ENCODE peak calls at places on chromosomes 5 and 9, in four cellular contexts. Q is psoas muscle, U is brain microvascular endothelial cell, L is AG09309. V is an unnamed sample.

GRCh38 chr5:129174447-129174846 is 79.9 kb downstream of the ISOC1 start:
- DNase-seq in L (no peak), Q (no peak), U (no peak), V (no peak)

GRCh38 chr9:447230-448025 is 232.8 kb downstream of the DOCK8 start:
- DNase-seq in L (no peak), U (no peak), Q (no peak), V (peak)

GRCh38 chr5:28164568-28164967 is 1126.2 kb upstream of the CDH9 start:
- DNase-seq in L (no peak), U (no peak), Q (no peak), V (no peak)

GRCh38 chr5:89241186-89241585 is 358.2 kb upstream of the MEF2C start:
- DNase-seq in L (peak), U (no peak), Q (no peak), V (no peak)

GRCh38 chr5:100430268-100430900 is 104.8 kb upstream of the FAM174A start:
- DNase-seq in Q (peak), L (no peak), U (peak), V (peak)

GRCh38 chr9:120561699-120562098 is 18.3 kb downstream of the CDK5RAP2 start:
- DNase-seq in Q (no peak), U (no peak), L (no peak), V (no peak)

GRCh38 chr5:172688735-172689572 is 47.9 kb downstream of the NEURL1B start:
- DNase-seq in U (no peak), L (no peak), Q (no peak), V (peak)

GRCh38 chr5:140690376-140690932 is 716 bp downstream of the HARS1 start:
- DNase-seq in Q (no peak), L (no peak), U (no peak), V (no peak)

GRCh38 chr5:176779537-176779936 is 30.8 kb upstream of the UNC5A start:
- DNase-seq in U (no peak), L (no peak), Q (no peak), V (no peak)

GRCh38 chr5:145341842-145342241 is 493.3 kb downstream of the PRELID2 start:
- DNase-seq in U (peak), Q (no peak), L (no peak), V (no peak)

GRCh38 chr5:175466700-175467318 is 11.6 kb upstream of the SFXN1 start:
- DNase-seq in L (no peak), U (no peak), Q (peak), V (no peak)

GRCh38 chr9:111803924-111804323 is 9.2 kb upstream of the SHOC1 start:
- DNase-seq in U (no peak), Q (no peak), L (no peak), V (peak)

GRCh38 chr5:178123987-178124925 is 6.6 kb upstream of the RMND5B start:
- DNase-seq in L (no peak), U (no peak), Q (no peak), V (no peak)

GRCh38 chr5:175735701-175736100 is 77.8 kb downstream of the HRH2 start:
- DNase-seq in U (no peak), Q (no peak), L (no peak), V (no peak)

GRCh38 chr9:104820336-104820735 is 56.4 kb downstream of the NIPSNAP3B start:
- DNase-seq in L (no peak), Q (no peak), U (no peak), V (no peak)

GRCh38 chr9:82132024-82132423 is 143.5 kb downstream of the SPATA31D1 start:
- DNase-seq in L (no peak), Q (no peak), U (no peak), V (no peak)

GRCh38 chr5:81854915-81855314 is 104.0 kb upstream of the SSBP2 start:
- DNase-seq in Q (no peak), L (no peak), U (no peak), V (no peak)

GRCh38 chr5:39148983-39149534 is 70.3 kb downstream of the FYB1 start:
- DNase-seq in Q (no peak), L (no peak), U (no peak), V (peak)

GRCh38 chr5:31781772-31782171 is 142.8 kb downstream of the PDZD2 start:
- DNase-seq in Q (no peak), L (no peak), U (no peak), V (no peak)

GRCh38 chr5:44945743-44946142 is 137.0 kb downstream of the MRPS30 start:
- DNase-seq in L (no peak), Q (no peak), U (no peak), V (no peak)

GRCh38 chr5:126542441-126542840 is 52.6 kb downstream of the ALDH7A1 start:
- DNase-seq in L (no peak), Q (no peak), U (no peak), V (no peak)

GRCh38 chr5:3102531-3102930 is 351.1 kb upstream of the IRX2 start:
- DNase-seq in L (no peak), U (no peak), Q (no peak), V (no peak)

GRCh38 chr5:74464512-74465209 is 175.9 kb downstream of the ENC1 start:
- DNase-seq in Q (no peak), L (peak), U (no peak), V (no peak)

GRCh38 chr5:89397096-89397495 is 514.1 kb upstream of the MEF2C start:
- DNase-seq in U (no peak), L (no peak), Q (no peak), V (no peak)

GRCh38 chr5:159303286-159303685 is 27.0 kb downstream of the IL12B start:
- DNase-seq in L (no peak), Q (no peak), U (no peak), V (no peak)

DNA sequence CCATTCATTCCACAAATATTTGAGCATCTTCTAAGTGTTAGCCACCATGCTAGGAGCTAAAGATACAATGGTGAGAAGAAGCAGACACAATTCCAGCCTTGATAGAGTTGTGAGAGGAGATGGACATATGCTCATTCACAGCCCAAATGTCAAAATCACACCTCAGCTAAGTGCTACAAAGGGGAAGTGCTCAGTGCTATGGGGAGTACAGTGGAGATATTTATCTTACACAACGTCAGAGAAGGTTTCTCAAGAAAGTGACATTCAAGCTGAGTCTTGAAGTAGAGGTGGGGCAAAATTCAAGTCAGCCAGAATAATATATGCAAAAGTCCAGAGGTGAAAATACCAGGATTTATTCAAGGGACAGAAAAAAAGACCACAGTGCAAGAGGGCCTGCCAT is 327.9 kb upstream of the PIK3R1 start:
- DNase-seq in Q (no peak), L (no peak), U (no peak), V (no peak)
- TF ChIP-seq CTCF in Q (no peak), L (no peak), U (no peak), V (no peak)

GRCh38 chr9:76373173-76373771 is 21.0 kb downstream of the RFK start:
- DNase-seq in L (no peak), U (peak), Q (peak), V (no peak)
- TF ChIP-seq CTCF in L (no peak), U (no peak), Q (no peak), V (no peak)

DNA sequence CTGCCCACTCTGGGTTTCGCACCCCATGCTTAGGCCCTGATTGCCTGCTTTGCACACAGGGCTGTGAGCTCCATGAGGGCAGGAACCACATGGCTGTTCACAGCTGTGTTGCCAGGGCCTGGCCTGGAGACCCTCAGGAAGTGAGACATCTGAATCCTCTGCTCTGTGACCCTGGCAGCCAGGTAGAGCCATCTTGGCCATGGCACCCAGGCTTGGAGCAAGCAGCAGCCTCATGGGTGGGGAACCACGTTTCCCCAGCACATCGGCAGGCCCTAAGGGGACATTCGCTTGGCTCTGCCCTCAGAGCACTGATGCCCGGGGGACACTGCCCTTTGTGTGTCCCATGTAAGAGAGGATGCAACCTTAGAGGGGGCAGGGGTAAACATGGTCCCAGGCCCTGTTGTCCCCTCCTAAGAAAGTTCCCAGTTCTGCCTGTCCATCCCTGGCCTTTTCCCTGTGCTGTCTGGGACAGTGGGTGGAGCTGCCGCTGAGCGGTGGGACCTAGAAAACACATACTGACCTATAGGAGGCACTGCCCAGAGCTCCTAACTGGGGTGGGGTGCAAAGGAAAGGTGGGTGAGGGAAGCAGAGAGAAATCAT is 144.1 kb upstream of the IER5L start:
- DNase-seq in L (no peak), Q (peak), U (no peak), V (no peak)
- TF ChIP-seq CTCF in L (no peak), Q (no peak), U (peak), V (no peak)

DNA sequence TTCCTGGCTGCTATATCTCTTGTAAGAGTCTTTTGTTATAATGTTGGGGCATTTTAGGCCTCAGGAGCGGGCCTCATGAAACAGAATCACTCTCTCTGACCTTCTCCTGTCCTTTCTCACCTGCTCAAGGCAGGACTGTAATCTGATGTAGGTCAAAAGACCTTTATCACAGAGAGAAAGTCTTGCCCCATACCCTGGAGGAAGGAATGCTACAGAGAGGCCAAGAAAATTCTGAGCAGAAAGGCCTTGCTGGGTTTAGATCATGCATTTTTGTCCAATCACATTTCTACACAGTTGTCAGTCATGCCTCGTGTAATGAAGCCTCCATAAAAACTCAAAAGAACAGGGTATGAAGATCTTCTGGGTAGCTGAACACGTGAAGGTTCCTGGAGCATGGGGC is 45.2 kb upstream of the TBC1D2 start:
- DNase-seq in U (no peak), Q (no peak), L (no peak), V (no peak)
- TF ChIP-seq CTCF in U (no peak), Q (no peak), L (no peak), V (no peak)

DNA sequence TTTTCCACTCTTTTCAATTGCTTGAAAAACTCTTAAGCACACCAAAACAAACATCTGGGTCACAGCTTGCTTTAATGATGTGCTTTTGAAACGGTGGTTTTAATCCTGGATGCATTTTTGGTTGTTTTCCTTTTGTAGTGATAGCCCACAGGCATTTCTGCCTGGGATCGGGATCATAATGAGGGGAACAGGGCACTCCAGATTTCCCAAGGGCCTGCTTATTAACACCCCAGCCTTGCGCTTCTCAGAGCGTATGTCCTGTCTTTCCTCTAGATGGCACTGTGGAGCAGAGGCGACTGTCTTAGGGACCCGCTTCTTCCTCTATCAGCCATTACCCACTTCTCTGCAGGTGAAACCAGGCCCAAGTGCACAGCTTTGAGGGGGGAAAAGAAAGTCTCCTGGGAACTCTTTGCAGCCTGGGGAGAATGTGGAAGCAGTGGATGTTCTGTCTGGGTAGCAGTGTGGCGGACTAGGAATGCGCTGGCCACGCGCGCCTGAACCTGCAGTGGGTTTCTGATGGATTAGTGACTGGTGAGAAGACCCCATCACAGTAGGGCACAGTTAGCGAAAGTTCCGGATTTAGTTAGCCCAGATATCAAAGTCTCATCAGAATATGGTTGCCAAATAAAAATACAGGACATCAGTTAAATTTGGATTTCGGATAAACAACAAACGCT is 190.1 kb downstream of the GNA14 start:
- DNase-seq in Q (peak), L (peak), U (peak), V (peak)
- TF ChIP-seq CTCF in Q (peak), L (peak), U (peak), V (peak)

DNA sequence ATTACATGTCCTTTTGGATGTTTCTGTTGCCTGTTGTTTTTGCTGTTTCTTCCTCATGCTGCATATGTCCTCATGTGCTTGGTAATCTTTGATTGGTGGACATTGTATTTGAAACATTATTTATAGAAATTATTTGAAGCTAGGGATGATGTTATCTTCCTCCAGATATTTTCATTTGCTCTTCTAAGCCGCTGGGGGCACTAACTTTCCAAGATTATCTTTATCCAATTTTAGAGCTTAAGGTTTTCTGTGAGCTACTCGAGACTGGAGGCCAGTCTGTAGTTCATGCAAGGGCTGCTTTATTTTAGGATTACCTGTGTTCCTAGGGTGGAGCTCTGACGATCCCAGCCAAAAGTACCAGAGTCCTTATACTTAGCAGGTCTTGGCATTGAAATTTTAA is 40.9 kb downstream of the STX17 start:
- DNase-seq in Q (no peak), U (peak), L (no peak), V (no peak)
- TF ChIP-seq CTCF in Q (no peak), U (peak), L (no peak), V (no peak)

GRCh38 chr9:134325813-134326753 is at the start of gene RXRA:
- DNase-seq in Q (peak), L (no peak), U (peak), V (peak)
- TF ChIP-seq CTCF in Q (no peak), L (peak), U (peak), V (peak)

DNA sequence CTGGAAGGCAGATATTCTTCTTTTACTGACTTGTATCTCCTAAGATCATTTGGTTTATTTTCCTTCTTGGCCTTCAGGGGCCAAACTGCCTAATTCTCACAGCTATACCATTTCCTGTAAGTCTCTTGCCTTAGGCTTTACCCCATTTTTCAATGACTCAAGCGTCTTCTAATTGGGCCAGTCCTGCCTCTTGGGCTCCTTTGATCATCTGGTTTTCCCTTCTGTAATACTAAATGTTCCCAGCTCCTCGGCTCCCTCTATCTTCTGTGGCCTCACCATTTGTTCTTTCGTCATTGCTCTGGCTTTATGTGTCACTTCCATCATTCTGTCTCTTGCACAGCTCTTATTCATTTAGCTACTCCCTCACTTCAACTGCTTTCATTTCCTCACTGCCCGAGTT is 14.5 kb upstream of the SPINK7 start:
- DNase-seq in U (no peak), Q (no peak), L (no peak), V (no peak)
- TF ChIP-seq CTCF in U (no peak), Q (no peak), L (no peak), V (no peak)

V was measured in GM13977.